ENCODE peak calls at places on chromosomes 6 and 20, in eight cellular contexts. H is PC-3, I is pancreas, J is heart left ventricle, A is AG04450, P is body of pancreas, R is kidney, O is right lobe of liver. Y is an unnamed sample.

GRCh38 chr20:15596220-15596875 is 976.9 kb downstream of the KIF16B start:
- DNase-seq in A (no peak), P (no peak), H (no peak), O (no peak), J (no peak), I (no peak), R (no peak), Y (no peak)

GRCh38 chr20:64234291-64234791 is 21.2 kb upstream of the PCMTD2 start:
- DNase-seq in P (no peak), J (peak), A (no peak), O (peak), I (no peak), H (no peak), R (peak), Y (no peak)

GRCh38 chr6:8387942-8388437 is 47.4 kb downstream of the SLC35B3 start:
- DNase-seq in A (no peak), H (no peak), O (no peak), P (no peak), J (no peak), I (no peak), R (no peak), Y (no peak)

GRCh38 chr20:11178946-11179654 is 505.3 kb upstream of the JAG1 start:
- DNase-seq in H (peak), R (no peak), A (peak), J (no peak), P (no peak), I (no peak), O (no peak), Y (no peak)

GRCh38 chr6:161439093-161439492 is 165.2 kb upstream of the AGPAT4 start:
- DNase-seq in J (no peak), O (no peak), H (peak), P (peak), R (peak), I (peak), A (peak), Y (no peak)

GRCh38 chr6:7617954-7618764 is 28.2 kb downstream of the SNRNP48 start:
- DNase-seq in P (no peak), R (no peak), I (no peak), A (no peak), J (no peak), H (peak), O (no peak), Y (peak)

GRCh38 chr6:107021786-107022185 is 6.2 kb upstream of the MTRES1 start:
- DNase-seq in O (no peak), I (no peak), H (peak), P (no peak), A (no peak), R (no peak), J (no peak), Y (no peak)

GRCh38 chr6:157905590-157906337 is 75.9 kb upstream of the SYNJ2 start:
- DNase-seq in J (no peak), A (no peak), I (no peak), P (no peak), H (no peak), O (no peak), R (no peak), Y (no peak)

GRCh38 chr6:43299338-43300293 is 1.6 kb downstream of the SLC22A7 start:
- DNase-seq in P (no peak), J (no peak), R (peak), A (no peak), I (no peak), O (no peak), H (no peak), Y (no peak)

GRCh38 chr6:125149256-125150144 is 4.1 kb upstream of the TPD52L1 start:
- DNase-seq in J (no peak), H (peak), I (no peak), R (no peak), O (no peak), P (no peak), A (no peak), Y (no peak)

GRCh38 chr6:1612902-1613301 is 3.2 kb downstream of the FOXC1 start:
- DNase-seq in O (no peak), P (no peak), I (no peak), A (no peak), J (no peak), H (peak), R (no peak), Y (no peak)

GRCh38 chr20:25220810-25221591 is 25.5 kb downstream of the ENTPD6 start:
- DNase-seq in P (no peak), J (peak), H (no peak), A (no peak), I (no peak), O (no peak), R (peak), Y (no peak)

GRCh38 chr6:12570461-12571030 is 146.0 kb upstream of the PHACTR1 start:
- DNase-seq in H (peak), I (no peak), A (no peak), J (no peak), P (no peak), R (no peak), O (no peak), Y (no peak)

GRCh38 chr6:134596191-134596590 is 278.3 kb upstream of the SGK1 start:
- DNase-seq in J (no peak), I (no peak), O (no peak), A (no peak), R (no peak), H (no peak), P (no peak), Y (no peak)

GRCh38 chr6:148869589-148869988 is 122.8 kb downstream of the UST start:
- DNase-seq in I (no peak), H (peak), P (no peak), A (peak), R (no peak), J (no peak), O (no peak), Y (no peak)

GRCh38 chr6:169256061-169256460 is 2.4 kb upstream of the THBS2 start:
- DNase-seq in P (no peak), I (no peak), J (no peak), R (no peak), A (no peak), O (no peak), H (no peak), Y (no peak)

GRCh38 chr6:148635070-148635743 is 111.6 kb upstream of the UST start:
- DNase-seq in I (no peak), H (no peak), P (no peak), J (no peak), A (no peak), R (no peak), O (no peak), Y (no peak)

GRCh38 chr6:23672737-23673136 is 453.3 kb upstream of the NRSN1 start:
- DNase-seq in P (no peak), H (no peak), J (no peak), I (no peak), R (no peak), O (no peak), A (no peak), Y (no peak)

DNA sequence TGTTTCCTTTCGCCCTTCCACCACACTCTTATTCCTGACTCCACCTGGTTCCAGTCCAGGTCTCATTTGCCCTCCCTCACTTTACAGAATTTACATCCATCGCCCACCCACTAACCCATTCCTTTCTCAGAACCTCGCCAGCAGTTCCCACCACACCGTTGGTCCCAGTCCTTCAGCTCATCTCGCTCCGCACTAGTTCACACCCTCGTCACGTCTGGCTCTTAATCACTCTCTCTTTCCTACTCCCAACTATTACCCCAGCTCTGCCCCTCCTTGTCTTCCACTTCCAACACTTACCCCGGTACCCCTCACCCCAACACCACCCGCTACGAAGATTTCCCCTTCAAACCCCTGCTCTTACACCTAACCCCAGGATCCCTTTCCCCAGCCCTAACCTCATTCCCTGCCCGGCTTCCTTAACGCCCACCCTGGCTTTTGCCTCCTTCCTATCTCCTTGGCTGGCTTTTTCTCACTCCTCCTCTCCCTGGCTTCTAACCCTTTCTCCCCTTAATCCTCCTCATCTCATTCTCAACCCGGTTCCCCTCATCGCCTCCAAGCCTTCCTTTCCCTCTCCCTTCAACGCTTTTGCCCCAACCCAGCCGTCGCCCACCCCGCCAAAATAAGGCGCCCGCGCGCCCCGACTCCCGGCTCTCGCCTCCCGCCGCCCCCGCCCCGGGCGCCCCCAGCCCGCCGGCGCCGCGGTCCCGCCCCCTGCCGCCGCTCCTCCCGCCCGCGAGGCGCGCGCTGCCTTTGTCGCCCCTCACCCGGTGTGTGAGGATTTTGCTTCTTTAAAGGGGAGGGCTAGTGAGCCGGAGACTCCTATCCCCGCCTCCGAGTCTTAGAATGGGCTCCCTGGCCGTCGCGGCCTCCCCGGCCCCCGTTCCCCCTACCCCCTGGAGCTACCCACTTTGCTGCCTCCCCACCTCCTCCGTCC is 542 bp downstream of the USP49 start:
- DNase-seq in I (no peak), P (no peak), H (no peak), J (no peak), A (no peak), O (no peak), R (no peak), Y (no peak)
- H3K27ac ChIP-seq in I (peak), P (peak), H (no peak), J (peak), A (no peak), O (no peak), R (peak), Y (peak)

DNA sequence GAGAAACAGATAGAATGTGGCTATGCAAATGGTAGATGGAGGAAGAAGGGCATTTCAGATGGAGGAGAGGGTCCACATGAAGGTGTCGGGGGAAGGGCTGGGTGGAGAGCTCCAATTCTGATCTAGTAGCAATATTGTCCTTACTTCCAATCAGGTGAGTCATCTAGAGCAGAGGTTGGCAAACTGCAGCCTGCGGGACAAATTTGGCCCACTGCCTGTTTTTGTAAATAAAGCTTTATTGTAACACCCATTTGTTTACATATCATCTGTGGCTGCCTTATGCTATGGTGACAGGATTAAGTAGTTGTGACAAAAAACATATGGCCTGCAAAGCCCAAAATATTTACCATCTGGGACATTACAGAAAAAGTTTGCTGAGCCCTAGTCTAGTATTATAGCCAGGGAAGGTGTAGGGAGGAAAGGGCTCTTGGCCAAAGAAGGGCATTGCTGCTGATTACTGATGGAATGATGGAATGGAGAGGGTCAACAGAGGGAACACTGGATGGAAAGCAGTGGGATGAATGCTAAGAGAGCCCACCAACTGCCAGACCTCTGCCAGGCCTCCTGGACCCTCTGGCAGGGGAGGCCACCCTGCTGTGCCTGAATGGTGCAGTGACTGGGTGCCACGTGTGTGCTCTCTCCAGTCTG is 79.8 kb downstream of the SLC22A23 start:
- DNase-seq in A (no peak), P (no peak), J (no peak), I (no peak), O (no peak), H (peak), R (no peak), Y (no peak)
- H3K27ac ChIP-seq in A (no peak), P (no peak), J (no peak), I (no peak), O (peak), H (no peak), R (no peak), Y (no peak)

DNA sequence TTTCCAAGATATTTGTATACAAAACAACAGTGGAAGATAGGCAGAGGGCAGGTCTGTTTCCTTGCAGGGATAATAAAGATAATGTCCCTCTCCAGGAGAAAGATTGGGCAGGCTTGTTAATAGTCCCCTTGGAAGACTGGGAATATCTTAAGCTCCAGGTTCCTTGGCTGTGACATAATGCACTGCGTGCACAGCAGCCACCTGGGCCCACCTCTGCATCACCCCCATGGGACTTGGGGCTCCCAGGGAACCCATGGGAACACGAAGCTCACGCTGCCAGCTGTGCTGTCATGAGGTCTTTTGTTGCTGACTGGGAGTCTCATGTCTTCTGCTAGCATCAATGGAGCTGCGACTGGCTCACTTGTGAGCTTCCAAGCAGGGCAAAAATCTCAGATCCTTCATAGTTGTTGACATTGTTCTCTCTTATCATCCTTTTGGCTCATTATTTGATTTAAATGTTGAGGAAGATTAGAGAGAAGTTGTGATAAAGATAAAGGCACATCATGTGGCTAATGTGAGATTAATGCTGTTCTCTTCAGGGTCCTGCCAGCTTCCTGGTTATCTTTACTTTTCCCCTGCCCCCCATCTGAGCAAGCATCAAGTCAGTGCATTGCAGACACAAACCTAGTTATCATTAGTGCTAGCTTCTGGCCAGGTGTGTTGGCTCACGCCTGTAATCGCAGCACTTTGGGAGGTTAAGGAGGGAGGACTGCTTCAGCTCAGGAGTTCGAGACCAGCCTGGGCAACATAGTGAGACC is 107.1 kb upstream of the ASF1A start:
- DNase-seq in I (no peak), J (no peak), R (no peak), P (no peak), A (no peak), O (no peak), H (no peak), Y (no peak)
- H3K27ac ChIP-seq in I (no peak), J (no peak), R (no peak), P (no peak), A (no peak), O (no peak), H (no peak), Y (no peak)

GRCh38 chr20:57693002-57693582 is 16.7 kb downstream of the PMEPA1 start:
- DNase-seq in P (peak), O (no peak), I (peak), J (no peak), A (no peak), H (peak), R (peak), Y (no peak)

GRCh38 chr20:57694481-57694880 is 15.3 kb downstream of the PMEPA1 start:
- DNase-seq in I (no peak), A (no peak), R (no peak), P (no peak), H (peak), J (no peak), O (no peak), Y (no peak)

GRCh38 chr20:57690525-57690924 is 19.3 kb downstream of the PMEPA1 start:
- DNase-seq in O (no peak), R (no peak), A (no peak), H (no peak), P (no peak), J (no peak), I (no peak), Y (no peak)

GRCh38 chr20:57693670-57694329 is 16.0 kb downstream of the PMEPA1 start:
- DNase-seq in R (no peak), O (no peak), I (no peak), J (no peak), H (no peak), A (no peak), P (no peak), Y (no peak)

DNA sequence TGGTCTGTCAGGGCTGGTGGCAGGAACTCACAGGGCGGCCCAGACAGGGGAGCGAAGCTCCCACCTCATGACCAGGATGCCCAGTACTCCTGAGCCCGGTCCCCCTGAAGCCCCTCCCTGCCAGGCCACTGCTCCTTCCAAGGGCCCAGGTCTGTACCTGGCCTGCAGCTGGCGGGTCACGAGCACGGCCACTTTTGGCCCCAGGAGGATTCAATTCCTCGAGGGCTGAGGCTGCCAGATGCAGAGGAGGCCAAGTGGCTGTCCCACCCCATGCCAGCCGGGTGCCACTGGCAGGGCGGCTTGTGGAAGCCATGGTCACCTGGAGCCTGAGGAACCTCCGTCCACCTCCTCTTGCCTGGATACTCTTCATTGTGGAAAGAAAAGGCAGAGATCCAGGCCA is 17.4 kb downstream of the PMEPA1 start:
- DNase-seq in J (no peak), R (no peak), P (no peak), A (no peak), H (no peak), O (no peak), I (no peak), Y (no peak)
- H3K27ac ChIP-seq in J (no peak), R (no peak), P (peak), A (no peak), H (peak), O (no peak), I (peak), Y (no peak)

DNA sequence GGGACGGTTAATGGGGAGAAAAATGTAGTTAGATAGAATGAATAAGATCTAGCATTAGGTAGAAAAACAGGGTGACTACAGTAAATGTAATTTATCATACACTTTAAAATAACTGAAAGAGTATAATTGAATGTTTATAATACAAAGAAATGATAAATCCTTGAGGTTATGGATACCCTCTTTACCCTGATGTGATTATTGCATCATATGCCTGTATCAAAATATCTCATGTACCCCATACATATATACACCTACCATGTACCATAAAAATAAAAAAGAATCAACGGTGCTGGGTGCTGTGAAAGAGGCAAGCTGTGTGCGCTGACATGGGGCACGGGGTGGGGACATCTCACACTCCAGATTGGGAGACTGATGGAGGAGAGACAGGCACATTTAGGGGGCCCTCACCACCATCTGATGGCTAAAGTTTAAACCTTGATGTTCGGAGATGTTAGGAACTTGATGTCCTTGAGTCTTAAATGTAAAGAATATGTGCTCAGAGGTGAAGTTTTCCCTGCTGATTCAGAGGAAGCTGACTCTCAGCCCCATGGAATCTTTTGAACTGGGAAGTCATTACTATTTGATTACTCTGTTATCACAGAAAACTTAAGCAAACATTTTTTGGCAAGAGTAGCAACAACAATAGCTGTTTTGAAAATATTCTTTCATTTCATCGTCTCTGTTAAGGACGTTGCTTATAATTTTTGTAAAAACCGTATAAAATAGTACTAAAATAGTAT is 26.4 kb upstream of the RFPL4B start:
- DNase-seq in P (no peak), H (no peak), R (no peak), A (no peak), J (no peak), I (no peak), O (no peak), Y (no peak)
- H3K27ac ChIP-seq in P (no peak), H (no peak), R (no peak), A (no peak), J (no peak), I (no peak), O (no peak), Y (no peak)

DNA sequence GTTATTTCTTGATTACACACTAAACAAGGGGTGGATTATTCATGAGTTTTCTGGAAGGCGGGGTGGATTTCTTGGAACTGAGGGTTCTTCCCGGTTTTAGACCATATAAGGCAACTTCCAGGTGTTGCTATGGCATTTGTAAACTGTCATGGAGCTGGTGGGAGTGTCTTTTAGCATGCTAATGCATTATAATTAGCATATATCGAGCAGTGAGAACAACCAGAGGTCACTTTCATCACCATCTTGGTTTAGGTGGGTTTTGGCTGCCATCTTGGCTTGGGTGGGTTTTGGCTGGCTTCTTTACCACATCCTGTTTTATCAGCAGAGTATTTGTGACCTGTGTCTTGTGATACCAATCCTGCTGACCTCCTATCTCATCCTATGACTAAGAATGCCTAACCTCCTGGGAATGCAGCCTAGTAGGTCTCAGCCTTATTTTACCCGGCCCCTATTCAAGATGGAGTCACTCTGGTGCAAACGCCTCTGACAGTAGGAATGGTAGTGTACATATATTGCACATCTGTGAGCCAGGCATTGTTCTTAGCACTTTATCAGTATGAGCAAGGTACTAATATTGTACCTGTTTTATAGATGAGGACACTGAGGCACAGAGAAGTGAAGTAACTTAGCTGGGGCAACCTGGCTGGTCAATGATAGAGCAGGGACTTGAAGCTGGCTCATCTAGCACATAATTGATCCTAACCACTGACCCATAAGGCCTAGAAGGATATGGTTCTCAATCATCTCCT is 203.7 kb downstream of the NFATC2 start:
- DNase-seq in I (no peak), R (no peak), O (no peak), P (no peak), H (peak), A (no peak), J (no peak), Y (no peak)
- H3K27ac ChIP-seq in I (no peak), R (no peak), O (no peak), P (no peak), H (no peak), A (peak), J (no peak), Y (no peak)

GRCh38 chr6:53309897-53310291 is 38.9 kb downstream of the ELOVL5 start:
- DNase-seq in I (no peak), J (no peak), R (no peak), O (no peak), A (no peak), P (no peak), H (no peak), Y (no peak)
- H3K27ac ChIP-seq in I (no peak), J (no peak), R (no peak), O (peak), A (no peak), P (no peak), H (no peak), Y (peak)